ENCODE peak calls at places on chromosomes 2 and 18, in four cellular contexts. K, U, D and J are unnamed samples.

GRCh38 chr18:76467371-76468190 is 27.5 kb downstream of the ZNF516 start:
- DNase-seq in U (no peak), D (no peak), K (no peak), J (no peak)

GRCh38 chr2:71897145-71897495 is 250.5 kb downstream of the CYP26B1 start:
- DNase-seq in U (no peak), D (no peak), K (no peak), J (no peak)

GRCh38 chr2:98730053-98730850 is 680 bp downstream of the MGAT4A start:
- DNase-seq in K (peak; percentile 68), D (peak; percentile 65), U (no peak), J (no peak)

GRCh38 chr2:112840068-112840445 is 3.5 kb upstream of the IL1B start:
- DNase-seq in K (no peak), U (no peak), D (no peak), J (no peak)

GRCh38 chr2:159140070-159140774 is 146.3 kb downstream of the WDSUB1 start:
- DNase-seq in K (no peak), U (no peak), D (no peak), J (peak; percentile 38)

GRCh38 chr2:191264647-191265079 is 19.5 kb downstream of the MYO1B start:
- DNase-seq in D (no peak), K (no peak), U (no peak), J (peak; percentile 16)

GRCh38 chr2:143083636-143084035 is 45.6 kb upstream of the ARHGAP15 start:
- DNase-seq in U (no peak), D (no peak), K (no peak), J (no peak)

GRCh38 chr2:182784058-182784706 is 68.1 kb downstream of the DNAJC10 start:
- DNase-seq in K (no peak), U (no peak), D (no peak), J (no peak)

GRCh38 chr2:11203480-11203879 is 48.2 kb downstream of the SLC66A3 start:
- DNase-seq in K (no peak), U (peak; percentile 65), D (no peak), J (peak; percentile 33)

GRCh38 chr2:72144746-72145657 is 2.7 kb downstream of the CYP26B1 start:
- DNase-seq in D (peak; percentile 31), K (peak; percentile 4), U (peak; percentile 58), J (peak; percentile 88)

GRCh38 chr2:24845691-24846090 is 52.5 kb downstream of the CENPO start:
- DNase-seq in D (no peak), K (no peak), U (no peak), J (no peak)

GRCh38 chr2:114044985-114045384 is 155.1 kb downstream of the ACTR3 start:
- DNase-seq in U (no peak), K (no peak), D (no peak), J (no peak)

GRCh38 chr2:74425523-74425922 is 4.0 kb downstream of the WDR54 start:
- DNase-seq in U (no peak), K (no peak), D (no peak), J (peak; percentile 79)

GRCh38 chr2:38581193-38582147 is 21.3 kb downstream of the HNRNPLL start:
- DNase-seq in U (peak; percentile 52), K (peak; percentile 41), D (no peak), J (no peak)

GRCh38 chr2:71936076-71937030 is 211.3 kb downstream of the CYP26B1 start:
- DNase-seq in D (no peak), K (no peak), U (no peak), J (no peak)

GRCh38 chr2:217054791-217055190 is 194.9 kb upstream of the TNP1 start:
- DNase-seq in U (no peak), D (no peak), K (no peak), J (no peak)

GRCh38 chr18:77061946-77062517 is 70.6 kb downstream of the MBP start:
- DNase-seq in K (no peak), D (no peak), U (no peak), J (no peak)

GRCh38 chr2:54725343-54726099 is 2.1 kb downstream of the EML6 start:
- DNase-seq in D (no peak), U (no peak), K (no peak), J (no peak)

GRCh38 chr2:54722641-54723299 is 692 bp upstream of the EML6 start:
- DNase-seq in D (no peak), U (peak; percentile 0), K (no peak), J (peak; percentile 40)

GRCh38 chr2:54724560-54725342 is 1.3 kb downstream of the EML6 start:
- DNase-seq in D (peak; percentile 38), K (no peak), U (no peak), J (peak; percentile 20)

GRCh38 chr2:54724150-54724559 is 693 bp downstream of the EML6 start:
- DNase-seq in D (no peak), K (no peak), U (no peak), J (no peak)

DNA sequence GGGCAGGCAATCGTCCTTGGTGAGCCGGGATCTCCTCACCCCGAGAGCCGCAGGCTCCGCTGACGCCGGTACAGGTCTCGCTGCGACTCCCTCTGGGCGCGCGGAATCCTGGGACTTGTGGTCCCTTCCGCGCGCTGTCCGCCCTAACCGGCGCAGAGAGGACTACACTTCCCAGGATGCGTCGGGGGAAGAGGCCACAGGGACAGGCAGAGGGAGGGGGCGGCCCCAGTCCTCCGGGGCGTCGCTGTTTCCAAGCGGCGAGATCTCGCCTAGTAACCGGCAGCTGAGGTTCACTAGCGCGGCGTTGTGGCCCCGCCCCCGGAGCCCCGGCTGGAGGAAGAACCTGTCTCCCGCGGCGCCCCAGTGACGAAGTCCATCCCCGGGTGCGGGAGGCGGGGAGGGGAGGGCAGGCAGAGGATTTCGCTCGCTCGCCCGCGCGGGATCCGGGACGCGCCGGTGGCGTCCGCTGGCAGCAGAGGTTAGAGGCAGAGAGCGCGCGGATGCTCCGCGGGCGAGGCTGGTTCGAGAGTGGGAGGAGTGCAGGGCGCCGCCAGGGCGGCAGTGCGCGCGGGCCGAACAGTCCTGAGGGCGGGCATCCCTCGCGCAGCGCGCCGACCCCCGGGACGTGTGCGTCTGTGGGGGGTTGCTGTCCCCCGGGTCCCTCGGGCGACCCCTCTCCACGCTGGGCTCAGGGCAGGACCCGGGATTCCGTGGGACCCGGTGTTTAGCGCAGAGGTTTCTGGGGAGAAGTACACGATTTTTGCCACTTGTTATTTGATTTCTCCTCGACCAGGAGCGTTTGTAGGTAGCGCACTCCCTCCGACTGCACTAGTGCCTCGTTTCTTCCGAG is at the start of gene EML6:
- DNase-seq in K (peak; percentile 97), D (peak; percentile 98), U (peak; percentile 96), J (peak; percentile 98)
- TF ChIP-seq POLR2A in K (peak; percentile 44), D (no peak), U (peak; percentile 46), J (peak; percentile 77)

GRCh38 chr2:9423100-9423921 is at the start of the genes CPSF3 and ITGB1BP1:
- DNase-seq in K (peak; percentile 94), U (peak; percentile 94), D (peak; percentile 97), J (peak; percentile 99)
- TF ChIP-seq POLR2A in K (peak; percentile 64), U (peak; percentile 55), D (no peak), J (peak; percentile 6)

DNA sequence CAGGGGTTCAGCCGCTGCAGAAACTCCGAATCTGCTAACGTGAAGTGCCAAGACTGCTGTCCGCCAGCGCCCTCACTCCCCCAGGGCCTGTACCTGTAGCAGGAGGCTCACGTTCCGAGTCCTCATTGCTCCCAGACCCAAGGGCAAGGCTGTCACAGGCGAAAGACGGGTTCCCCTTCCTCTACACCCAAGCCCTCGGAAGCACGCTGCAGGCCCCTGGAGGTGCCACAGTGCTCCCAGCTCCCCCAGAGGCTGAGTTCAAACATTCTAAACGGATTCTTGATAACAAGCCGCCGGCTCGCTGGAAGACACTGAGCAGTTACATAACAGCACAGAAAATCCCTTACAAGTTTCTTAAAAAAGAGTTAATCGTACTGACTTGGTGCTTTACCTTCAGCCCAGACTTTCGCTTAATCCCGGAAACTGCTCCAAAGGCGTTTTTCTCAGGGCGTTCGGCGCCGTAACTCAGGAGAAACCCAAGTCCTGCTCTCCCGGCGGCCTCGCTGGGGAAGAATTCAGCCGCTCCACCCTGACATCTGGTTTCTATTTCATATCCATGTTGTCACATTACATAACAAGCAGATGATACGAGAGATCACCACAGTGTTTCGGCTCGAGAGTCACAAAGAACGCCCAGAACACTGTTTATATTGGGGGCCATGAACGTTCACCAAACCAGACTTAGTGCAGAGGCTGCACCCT is 92.0 kb downstream of the HDAC4 start:
- DNase-seq in K (no peak), D (peak; percentile 25), U (no peak), J (no peak)
- TF ChIP-seq POLR2A in K (no peak), D (no peak), U (no peak), J (no peak)

DNA sequence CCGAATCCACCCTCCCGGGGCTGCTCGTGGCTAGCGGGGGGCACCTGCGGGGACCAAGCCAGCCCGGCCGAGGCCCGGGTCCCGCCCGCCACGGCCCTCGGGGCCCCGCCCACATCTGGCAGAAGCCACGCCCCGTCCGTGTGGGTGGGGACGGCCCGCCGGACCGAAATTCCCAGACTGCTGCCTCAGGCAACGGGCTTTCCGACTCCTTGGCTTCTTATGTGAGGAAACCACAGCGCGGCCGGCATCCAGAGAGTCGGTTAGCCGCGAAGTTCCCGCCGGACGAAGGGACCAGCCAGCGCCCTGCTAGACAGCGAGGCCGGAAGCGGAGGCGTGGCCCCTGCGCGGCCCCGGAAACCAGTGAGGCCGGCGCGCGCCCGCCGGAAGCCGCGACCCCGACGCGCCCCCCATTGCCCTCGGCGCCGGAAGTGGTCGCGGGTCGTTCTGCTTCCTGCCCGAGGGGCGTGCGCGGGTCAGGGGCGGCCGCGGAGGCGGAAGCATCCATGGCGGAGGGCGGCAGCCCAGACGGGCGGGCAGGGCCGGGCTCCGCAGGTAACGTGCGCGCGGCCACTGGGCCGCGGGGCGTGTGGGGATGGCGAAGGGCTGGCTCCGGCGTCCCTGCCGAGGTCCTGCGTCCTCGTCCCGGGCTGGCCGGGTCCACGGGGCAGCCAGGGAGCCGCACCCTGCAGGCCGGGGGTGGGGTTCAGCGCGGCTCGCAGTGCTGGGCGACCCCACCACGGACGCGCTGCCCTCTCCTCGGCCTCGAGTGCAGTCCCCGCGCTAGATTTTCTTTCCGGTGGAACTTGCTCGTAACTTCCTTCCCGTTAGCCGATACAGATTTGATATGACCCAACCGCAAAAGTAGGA is at the start of gene ASB1:
- DNase-seq in K (peak; percentile 52), U (peak; percentile 48), D (peak; percentile 71), J (peak; percentile 69)
- TF ChIP-seq POLR2A in K (no peak), U (peak; percentile 17), D (no peak), J (peak; percentile 39)